ENCODE peak calls at places on chromosomes 11 and 22, in five cellular contexts. S is BE2C, G is esophagus muscularis mucosa, H is glutamatergic neuron, T is neural crest cell. O is an unnamed sample.

GRCh38 chr11:4072668-4073285 is 21.8 kb upstream of the RRM1 start:
- DNase-seq in G (no peak), H (no peak), S (peak; percentile 43), T (peak; percentile 43), O (no peak)

GRCh38 chr11:102955624-102956023 is at the start of gene MMP13:
- DNase-seq in S (no peak), G (no peak), T (no peak), H (no peak), O (no peak)

GRCh38 chr11:93689166-93689734 is 27.8 kb downstream of the CEP295 start:
- DNase-seq in G (no peak), H (no peak), T (no peak), S (no peak), O (no peak)

GRCh38 chr11:8601376-8602133 is 7.5 kb upstream of the STK33 start:
- DNase-seq in G (peak; percentile 88), T (no peak), H (no peak), S (no peak), O (peak; percentile 63)

GRCh38 chr11:93845181-93846092 is 5.0 kb downstream of the VSTM5 start:
- DNase-seq in H (no peak), G (no peak), S (no peak), T (no peak), O (no peak)

GRCh38 chr11:121466063-121466794 is 13.5 kb upstream of the SORL1-AS1 start:
- DNase-seq in H (peak; percentile 73), T (peak; percentile 20), S (peak; percentile 98), G (peak; percentile 96), O (peak; percentile 89)

GRCh38 chr11:130785376-130786110 is 130.7 kb downstream of the SNX19 start:
- DNase-seq in H (no peak), S (peak; percentile 31), T (no peak), G (peak; percentile 53), O (peak; percentile 23)

GRCh38 chr11:40219401-40219800 is 1240.1 kb downstream of the LRRC4C start:
- DNase-seq in G (no peak), H (no peak), T (no peak), S (no peak), O (no peak)

GRCh38 chr11:98194611-98195010 is 826.1 kb upstream of the CNTN5 start:
- DNase-seq in H (no peak), S (no peak), T (no peak), G (no peak), O (no peak)

GRCh38 chr11:94794287-94795168 is 26.4 kb downstream of the AMOTL1 start:
- DNase-seq in H (no peak), S (peak; percentile 43), G (no peak), T (no peak), O (no peak)

GRCh38 chr11:34685864-34686263 is 65.0 kb downstream of the EHF start:
- DNase-seq in T (no peak), H (no peak), S (no peak), G (no peak), O (no peak)

DNA sequence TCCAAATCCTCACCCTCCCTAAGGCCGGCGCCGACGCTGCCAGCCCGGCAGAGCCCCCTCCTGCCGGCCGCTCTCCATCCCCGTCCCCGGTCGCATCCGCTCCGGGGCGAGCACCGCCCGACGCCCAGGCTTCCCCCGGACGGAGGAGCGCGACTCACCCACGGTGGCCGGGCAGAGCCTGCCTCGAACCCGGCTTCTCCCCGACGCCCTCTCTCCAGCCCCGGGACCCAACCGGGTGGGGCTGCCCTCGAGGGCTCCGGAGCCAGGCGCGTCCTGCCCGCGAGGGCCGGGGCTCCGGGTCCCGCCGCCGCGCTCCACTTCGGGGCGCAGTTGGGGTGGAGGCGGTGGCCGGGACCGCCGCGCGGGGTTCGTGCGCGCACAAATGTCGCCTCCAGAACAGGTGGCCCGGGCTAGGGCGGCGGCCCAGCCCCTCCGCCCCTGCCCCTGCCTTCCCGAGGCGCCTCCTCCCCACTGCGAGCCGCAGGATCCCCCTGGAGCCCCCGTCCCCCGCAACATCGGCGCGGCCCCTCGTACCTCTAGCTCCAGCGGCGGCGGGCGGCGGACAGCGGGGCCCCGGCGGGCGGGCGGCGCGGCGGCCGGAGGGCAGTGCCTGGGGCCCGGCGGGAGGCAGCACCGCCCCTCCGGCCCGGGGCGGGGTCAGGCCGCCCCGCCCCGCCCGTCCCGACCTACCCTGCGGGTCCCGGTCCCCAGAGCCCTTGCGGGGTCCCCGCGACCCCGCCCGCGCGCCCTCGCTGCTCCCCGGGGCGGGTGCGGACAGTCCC is at the start of gene A4GALT:
- DNase-seq in H (peak; percentile 50), T (no peak), G (no peak), S (no peak), O (no peak)
- TF ChIP-seq CTCF in H (no peak), T (no peak), G (no peak), S (no peak), O (no peak)

GRCh38 chr11:15923169-15923568 is 433.2 kb downstream of the SOX6 start:
- DNase-seq in G (no peak), S (no peak), H (no peak), T (no peak), O (peak; percentile 17)
- TF ChIP-seq CTCF in G (no peak), S (peak; percentile 32), H (no peak), T (no peak), O (no peak)

GRCh38 chr22:17234144-17234623 is 14.9 kb upstream of the ADA2 start:
- DNase-seq in T (peak; percentile 22), G (no peak), S (no peak), H (peak; percentile 54), O (no peak)
- TF ChIP-seq CTCF in T (peak; percentile 36), G (no peak), S (no peak), H (no peak), O (no peak)

DNA sequence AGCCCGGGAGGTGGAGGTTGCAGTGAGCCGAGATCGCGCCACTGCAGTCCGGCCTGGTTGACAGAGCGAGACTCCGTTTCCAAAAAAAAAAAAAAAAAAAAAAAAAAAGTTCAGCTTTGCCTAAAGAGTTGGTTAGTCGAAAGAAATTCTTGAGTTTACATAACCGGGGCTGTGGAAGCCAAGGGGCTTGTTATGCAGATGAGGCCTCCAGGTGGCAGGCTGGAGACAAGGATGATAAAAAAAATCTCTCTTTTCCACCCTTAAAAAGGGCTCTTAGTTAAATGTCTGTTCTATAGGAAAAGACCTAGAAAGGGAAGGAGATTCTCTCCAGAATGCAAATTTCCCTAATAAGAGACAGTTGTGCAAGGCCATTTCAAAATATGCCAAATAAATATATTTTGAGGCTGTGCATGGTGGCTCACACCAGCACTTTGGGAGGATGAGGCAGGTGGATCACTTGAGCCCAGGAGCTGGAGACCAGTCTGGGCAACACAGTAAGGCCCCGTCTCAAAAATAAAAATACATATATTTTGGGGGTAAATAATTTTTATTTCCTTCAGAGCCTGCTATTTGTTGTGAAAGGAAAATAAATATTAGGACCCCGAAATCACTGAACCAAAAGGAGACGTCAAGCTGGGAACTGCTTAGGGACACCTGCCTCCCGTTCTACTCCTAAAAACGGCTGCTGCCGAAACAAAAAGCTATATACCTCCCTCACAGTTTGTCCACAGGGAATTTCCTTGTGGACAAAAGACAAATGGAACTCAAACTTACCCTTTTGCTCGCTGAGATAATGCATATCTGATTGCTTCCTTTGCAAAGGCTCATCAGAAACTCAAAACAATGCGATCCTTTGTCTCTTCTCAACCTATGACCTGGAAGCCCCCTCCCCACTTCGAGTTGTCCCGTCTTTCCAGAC is 2.4 kb upstream of the IFITM2 start:
- DNase-seq in T (no peak), H (peak; percentile 51), G (no peak), S (no peak), O (no peak)
- TF ChIP-seq CTCF in T (peak; percentile 70), H (peak; percentile 51), G (peak; percentile 73), S (peak; percentile 39), O (peak; percentile 68)

DNA sequence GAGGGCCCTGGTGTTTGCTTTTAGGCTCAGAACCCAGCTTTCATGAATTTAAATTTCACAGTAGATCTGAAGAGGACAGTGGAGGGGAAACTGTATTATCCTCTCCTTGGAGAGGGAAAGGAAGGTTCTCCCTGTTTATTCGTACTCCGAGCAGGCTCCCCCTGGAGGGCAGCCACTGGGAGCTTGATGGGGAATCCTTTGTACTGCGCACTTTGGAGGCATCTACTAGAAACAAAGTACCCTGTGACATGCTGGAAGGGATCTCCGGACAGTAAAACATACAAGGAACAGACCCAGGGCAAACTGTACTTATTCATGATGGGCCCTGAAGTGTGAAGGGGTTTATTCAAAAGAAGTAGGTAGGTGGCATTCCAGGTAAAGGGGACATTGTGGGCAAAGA is 27.2 kb downstream of the NAV2 start:
- DNase-seq in G (no peak), S (peak; percentile 26), T (peak; percentile 18), H (peak; percentile 38), O (no peak)
- TF ChIP-seq CTCF in G (peak; percentile 47), S (peak; percentile 47), T (peak; percentile 46), H (no peak), O (peak; percentile 46)

GRCh38 chr11:122578168-122578825 is 77.2 kb upstream of the UBASH3B start:
- DNase-seq in G (no peak), T (no peak), S (no peak), H (no peak), O (no peak)
- TF ChIP-seq CTCF in G (no peak), T (no peak), S (peak; percentile 25), H (no peak), O (no peak)

GRCh38 chr11:47552086-47552580 is 799 bp downstream of the CELF1 start:
- DNase-seq in S (peak; percentile 18), H (peak; percentile 59), T (peak; percentile 20), G (no peak), O (no peak)

GRCh38 chr11:47552581-47553416 is at the start of gene CELF1:
- DNase-seq in G (peak; percentile 98), S (peak; percentile 88), T (peak; percentile 88), H (peak; percentile 95), O (peak; percentile 98)

GRCh38 chr11:47550288-47551052 is 2.5 kb downstream of the CELF1 start:
- DNase-seq in H (no peak), G (no peak), T (no peak), S (no peak), O (no peak)

GRCh38 chr11:47551086-47551485 is 1.8 kb downstream of the CELF1 start:
- DNase-seq in G (no peak), T (no peak), H (no peak), S (no peak), O (no peak)

DNA sequence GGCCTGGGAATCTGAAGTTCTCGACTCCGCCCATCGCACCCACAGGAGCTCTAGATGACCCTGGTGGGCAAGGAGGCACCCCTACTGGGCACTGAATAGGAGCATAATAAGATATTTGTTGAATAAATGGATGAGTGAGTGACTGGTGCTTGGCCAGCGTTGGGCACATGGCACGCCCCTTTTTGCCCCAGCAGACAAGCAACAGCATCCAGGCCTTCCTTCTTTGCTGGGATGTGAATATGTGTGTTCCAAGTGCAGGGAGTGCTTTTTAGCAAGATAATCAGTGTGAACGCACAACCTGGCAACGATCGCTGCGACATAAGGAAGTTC is 450 bp upstream of the CELF1 start:
- DNase-seq in S (no peak), T (no peak), G (no peak), H (no peak), O (no peak)
- TF ChIP-seq CTCF in S (no peak), T (no peak), G (no peak), H (peak; percentile 45), O (peak; percentile 22)

DNA sequence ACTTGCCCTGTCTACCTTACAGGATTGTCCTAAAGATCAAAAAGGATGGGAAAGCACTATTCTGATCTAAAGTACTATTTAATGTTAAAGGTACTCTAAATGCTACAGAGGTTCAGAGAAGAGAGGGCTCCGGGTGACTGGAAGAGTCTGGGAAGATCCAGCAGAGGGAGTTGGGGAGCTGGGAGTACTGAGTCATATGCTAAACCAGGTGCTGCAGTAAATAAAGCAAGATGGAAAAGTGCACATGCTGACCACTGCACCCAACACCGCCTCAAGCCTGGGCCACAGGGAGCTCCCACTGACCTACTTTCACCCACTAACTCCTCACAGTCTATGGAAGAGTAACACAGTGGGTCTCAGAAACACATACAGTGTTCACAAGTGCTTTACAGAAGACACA is 49.3 kb downstream of the WT1 start:
- DNase-seq in T (no peak), G (no peak), S (peak; percentile 54), H (no peak), O (no peak)
- TF ChIP-seq CTCF in T (peak; percentile 53), G (no peak), S (peak; percentile 67), H (no peak), O (no peak)